ENCODE peak calls at places on chromosome 4, in six cellular contexts. T, Y, M, N, L and V are unnamed samples.

GRCh38 chr4:8267077-8267476 is 2.5 kb upstream of the HTRA3 start:
- DNase-seq in T (no peak), Y (no peak), M (peak; percentile 69), N (peak; percentile 84), L (peak; percentile 92), V (peak; percentile 51)

GRCh38 chr4:156971168-156971601 is 414 bp downstream of the PDGFC start:
- DNase-seq in T (no peak), Y (no peak), M (no peak), N (peak; percentile 35), L (peak; percentile 55), V (no peak)

GRCh38 chr4:86809809-86810208 is 39.4 kb downstream of the SLC10A6 start:
- DNase-seq in T (no peak), Y (no peak), M (no peak), N (no peak), L (no peak), V (no peak)

GRCh38 chr4:7892212-7893019 is 47.2 kb downstream of the AFAP1 start:
- DNase-seq in T (no peak), Y (peak; percentile 66), M (no peak), N (no peak), L (peak; percentile 51), V (no peak)

GRCh38 chr4:88893961-88894360 is 163.0 kb downstream of the FAM13A start:
- DNase-seq in T (no peak), Y (no peak), M (no peak), N (no peak), L (no peak), V (no peak)

GRCh38 chr4:54017308-54017707 is 47.1 kb downstream of the CHIC2 start:
- DNase-seq in T (no peak), Y (no peak), M (no peak), N (no peak), L (no peak), V (no peak)

GRCh38 chr4:86451560-86452322 is 91.9 kb upstream of the MAPK10 start:
- DNase-seq in T (no peak), Y (no peak), M (no peak), N (peak; percentile 41), L (no peak), V (no peak)

GRCh38 chr4:8000721-8001491 is 61.2 kb upstream of the AFAP1 start:
- DNase-seq in T (no peak), Y (no peak), M (no peak), N (no peak), L (peak; percentile 27), V (no peak)

GRCh38 chr4:181536753-181537434 is 706.3 kb upstream of the TENM3 start:
- DNase-seq in T (no peak), Y (no peak), M (no peak), N (no peak), L (no peak), V (no peak)

GRCh38 chr4:172892300-172892699 is 276.3 kb upstream of the GALNT7 start:
- DNase-seq in T (no peak), Y (no peak), M (peak; percentile 57), N (no peak), L (no peak), V (peak; percentile 56)

GRCh38 chr4:156505341-156505955 is 466.2 kb downstream of the PDGFC start:
- DNase-seq in T (no peak), Y (no peak), M (no peak), N (no peak), L (no peak), V (no peak)

GRCh38 chr4:141346144-141346543 is 125.4 kb downstream of the ZNF330 start:
- DNase-seq in T (peak; percentile 76), Y (no peak), M (peak; percentile 68), N (peak; percentile 65), L (no peak), V (peak; percentile 9)

GRCh38 chr4:136036744-136037143 is 1495.5 kb downstream of the PCDH18 start:
- DNase-seq in T (no peak), Y (no peak), M (no peak), N (peak; percentile 4), L (no peak), V (peak; percentile 12)